ENCODE peak calls at places on chromosomes 11 and 22, in four cellular contexts. One of them, this sample, is unnamed.
A peak's percentile ranks its signal among the peaks of the same experiment; 100 is the strongest.

GRCh38 chr11:131186629-131187075 is 183.8 kb upstream of the NTM start:
- DNase-seq in HCT116: no peak
- DNase-seq in A549: no peak
- DNase-seq in IMR-90: no peak
- DNase-seq in this sample: peak; percentile 61

GRCh38 chr11:13013054-13013488 is 4.0 kb downstream of the RASSF10 start:
- DNase-seq in HCT116: no peak
- DNase-seq in A549: peak; percentile 19
- DNase-seq in IMR-90: no peak
- DNase-seq in this sample: no peak

GRCh38 chr11:41319434-41319833 is 140.0 kb downstream of the LRRC4C start:
- DNase-seq in HCT116: no peak
- DNase-seq in A549: no peak
- DNase-seq in IMR-90: no peak
- DNase-seq in this sample: no peak

GRCh38 chr11:57429946-57430345 is 3.0 kb upstream of the SLC43A3 start:
- DNase-seq in HCT116: no peak
- DNase-seq in A549: no peak
- DNase-seq in IMR-90: no peak
- DNase-seq in this sample: no peak

GRCh38 chr22:48254311-48254873 is 1491.9 kb downstream of the TBC1D22A start:
- DNase-seq in HCT116: no peak
- DNase-seq in A549: peak; percentile 20
- DNase-seq in IMR-90: no peak
- DNase-seq in this sample: no peak

GRCh38 chr11:61551630-61552029 is 29.2 kb downstream of the SYT7 start:
- DNase-seq in HCT116: peak; percentile 34
- DNase-seq in A549: peak; percentile 42
- DNase-seq in IMR-90: peak; percentile 50
- DNase-seq in this sample: no peak

GRCh38 chr22:43388420-43388851 is 23.4 kb upstream of the MPPED1 start:
- DNase-seq in HCT116: peak; percentile 41
- DNase-seq in A549: peak; percentile 69
- DNase-seq in IMR-90: peak; percentile 45
- DNase-seq in this sample: no peak

GRCh38 chr11:32960553-32961164 is 55.0 kb upstream of the DEPDC7 start:
- DNase-seq in HCT116: peak; percentile 28
- DNase-seq in A549: peak; percentile 63
- DNase-seq in IMR-90: peak; percentile 71
- DNase-seq in this sample: no peak

GRCh38 chr11:78228467-78228866 is 39.7 kb downstream of the USP35 start:
- DNase-seq in HCT116: peak; percentile 32
- DNase-seq in A549: peak; percentile 60
- DNase-seq in IMR-90: peak; percentile 55
- DNase-seq in this sample: no peak

GRCh38 chr11:122729139-122729538 is 73.6 kb downstream of the UBASH3B start:
- DNase-seq in HCT116: no peak
- DNase-seq in A549: no peak
- DNase-seq in IMR-90: no peak
- DNase-seq in this sample: no peak

GRCh38 chr22:19045094-19045493 is 77.1 kb downstream of the DGCR2 start:
- DNase-seq in HCT116: no peak
- DNase-seq in A549: no peak
- DNase-seq in IMR-90: peak; percentile 8
- DNase-seq in this sample: no peak

GRCh38 chr11:108882211-108882831 is 217.5 kb downstream of the DDX10 start:
- DNase-seq in HCT116: no peak
- DNase-seq in A549: no peak
- DNase-seq in IMR-90: no peak
- DNase-seq in this sample: no peak

GRCh38 chr11:132631956-132632355 is 900.3 kb downstream of the OPCML start:
- DNase-seq in HCT116: no peak
- DNase-seq in A549: no peak
- DNase-seq in IMR-90: peak; percentile 8
- DNase-seq in this sample: no peak

GRCh38 chr11:69899957-69900821 is 81.0 kb upstream of the FGF3 start:
- DNase-seq in HCT116: no peak
- DNase-seq in A549: peak; percentile 56
- DNase-seq in IMR-90: no peak
- DNase-seq in this sample: no peak

GRCh38 chr11:8732276-8732675 is 49.7 kb downstream of the RPL27A start:
- DNase-seq in HCT116: no peak
- DNase-seq in A549: no peak
- DNase-seq in IMR-90: no peak
- DNase-seq in this sample: no peak

GRCh38 chr22:49751318-49751967 is 76.2 kb downstream of the BRD1 start:
- DNase-seq in HCT116: no peak
- DNase-seq in A549: no peak
- DNase-seq in IMR-90: no peak
- DNase-seq in this sample: no peak

GRCh38 chr11:12542186-12542935 is 131.9 kb upstream of the TEAD1 start:
- DNase-seq in HCT116: no peak
- DNase-seq in A549: no peak
- DNase-seq in IMR-90: no peak
- DNase-seq in this sample: peak; percentile 39

GRCh38 chr22:44430716-44431115 is 67.3 kb downstream of the RTL6 start:
- DNase-seq in HCT116: no peak
- DNase-seq in A549: no peak
- DNase-seq in IMR-90: no peak
- DNase-seq in this sample: no peak

GRCh38 chr22:39097098-39098020 is at the start of gene APOBEC3H:
- DNase-seq in HCT116: peak; percentile 16
- DNase-seq in A549: no peak
- DNase-seq in IMR-90: no peak
- DNase-seq in this sample: no peak

GRCh38 chr11:107442715-107443215 is 14.9 kb downstream of the CWF19L2 start:
- DNase-seq in HCT116: no peak
- DNase-seq in A549: no peak
- DNase-seq in IMR-90: no peak
- DNase-seq in this sample: no peak

GRCh38 chr11:36372101-36372767 is 76.1 kb downstream of the PRR5L start:
- DNase-seq in HCT116: no peak
- DNase-seq in A549: peak; percentile 28
- DNase-seq in IMR-90: peak; percentile 81
- DNase-seq in this sample: no peak

GRCh38 chr22:48846200-48846599 is 981.5 kb downstream of the BRD1 start:
- DNase-seq in HCT116: no peak
- DNase-seq in A549: no peak
- DNase-seq in IMR-90: no peak
- DNase-seq in this sample: no peak

GRCh38 chr11:132131962-132132361 is 761.5 kb downstream of the NTM start:
- DNase-seq in HCT116: no peak
- DNase-seq in A549: no peak
- DNase-seq in IMR-90: no peak
- DNase-seq in this sample: no peak

GRCh38 chr11:70066628-70067027 is 11.5 kb upstream of the ANO1 start:
- DNase-seq in HCT116: no peak
- DNase-seq in A549: no peak
- DNase-seq in IMR-90: no peak
- DNase-seq in this sample: no peak

GRCh38 chr22:32331918-32332725 is 25.5 kb upstream of the RFPL3 start:
- DNase-seq in HCT116: no peak
- DNase-seq in A549: no peak
- DNase-seq in IMR-90: no peak
- DNase-seq in this sample: no peak

GRCh38 chr11:32353884-32354283 is 81.5 kb downstream of the WT1 start:
- DNase-seq in HCT116: no peak
- DNase-seq in A549: no peak
- DNase-seq in IMR-90: no peak
- DNase-seq in this sample: no peak

GRCh38 chr11:111846640-111847039 is 24.7 kb downstream of the ALG9 start:
- DNase-seq in HCT116: no peak
- DNase-seq in A549: no peak
- DNase-seq in IMR-90: peak; percentile 92
- DNase-seq in this sample: no peak

GRCh38 chr11:65414776-65415498 is 7.7 kb upstream of the NEAT1 start:
- DNase-seq in HCT116: no peak
- DNase-seq in A549: no peak
- DNase-seq in IMR-90: peak; percentile 39
- DNase-seq in this sample: no peak

GRCh38 chr11:108501396-108501795 is 3.2 kb upstream of the POGLUT3 start:
- DNase-seq in HCT116: no peak
- DNase-seq in A549: no peak
- DNase-seq in IMR-90: peak; percentile 26
- DNase-seq in this sample: no peak

GRCh38 chr11:55714982-55715888 is 53.2 kb downstream of the OR4C6 start:
- DNase-seq in HCT116: no peak
- DNase-seq in A549: peak; percentile 19
- DNase-seq in IMR-90: no peak
- DNase-seq in this sample: peak; percentile 78

GRCh38 chr11:112241486-112241885 is 15.3 kb downstream of the PTS start:
- DNase-seq in HCT116: no peak
- DNase-seq in A549: no peak
- DNase-seq in IMR-90: peak; percentile 85
- DNase-seq in this sample: no peak

GRCh38 chr11:115581871-115582639 is 77.8 kb upstream of the CADM1 start:
- DNase-seq in HCT116: no peak
- DNase-seq in A549: peak; percentile 9
- DNase-seq in IMR-90: peak; percentile 5
- DNase-seq in this sample: no peak

GRCh38 chr11:35605691-35606090 is 12.6 kb upstream of the FJX1 start:
- DNase-seq in HCT116: no peak
- DNase-seq in A549: no peak
- DNase-seq in IMR-90: peak; percentile 59
- DNase-seq in this sample: no peak

GRCh38 chr22:19419086-19419463 is 12.5 kb downstream of the HIRA start:
- DNase-seq in HCT116: no peak
- DNase-seq in A549: no peak
- DNase-seq in IMR-90: no peak
- DNase-seq in this sample: no peak

GRCh38 chr11:9914064-9914463 is 250.2 kb downstream of the SWAP70 start:
- DNase-seq in HCT116: no peak
- DNase-seq in A549: no peak
- DNase-seq in IMR-90: no peak
- DNase-seq in this sample: no peak

DNA sequence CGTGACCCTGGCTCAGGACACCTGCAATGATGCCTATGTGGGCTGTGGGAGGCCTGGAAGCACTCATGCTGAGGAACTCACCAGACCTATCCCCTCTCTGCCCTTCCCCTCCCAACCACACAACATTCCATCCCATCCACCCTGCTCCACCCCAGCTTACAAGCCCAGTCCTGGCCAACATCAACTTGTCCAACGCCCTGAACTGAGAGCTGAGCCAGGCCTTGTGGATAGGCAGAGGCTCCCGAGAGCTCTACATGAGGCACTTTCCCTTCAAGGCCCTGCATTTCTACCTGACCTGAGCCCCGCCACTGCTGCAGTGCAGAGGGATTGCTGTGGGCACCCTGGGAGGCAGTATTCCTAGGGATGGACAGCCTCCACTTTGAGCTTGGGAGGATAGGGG is 112.4 kb downstream of the PDE2A start:
- DNase-seq in HCT116: no peak
- DNase-seq in A549: no peak
- DNase-seq in IMR-90: no peak
- DNase-seq in this sample: no peak
- TF ChIP-seq RAD21 in HCT116: no peak
- TF ChIP-seq RAD21 in A549: no peak
- TF ChIP-seq RAD21 in IMR-90: no peak
- TF ChIP-seq RAD21 in this sample: no peak

DNA sequence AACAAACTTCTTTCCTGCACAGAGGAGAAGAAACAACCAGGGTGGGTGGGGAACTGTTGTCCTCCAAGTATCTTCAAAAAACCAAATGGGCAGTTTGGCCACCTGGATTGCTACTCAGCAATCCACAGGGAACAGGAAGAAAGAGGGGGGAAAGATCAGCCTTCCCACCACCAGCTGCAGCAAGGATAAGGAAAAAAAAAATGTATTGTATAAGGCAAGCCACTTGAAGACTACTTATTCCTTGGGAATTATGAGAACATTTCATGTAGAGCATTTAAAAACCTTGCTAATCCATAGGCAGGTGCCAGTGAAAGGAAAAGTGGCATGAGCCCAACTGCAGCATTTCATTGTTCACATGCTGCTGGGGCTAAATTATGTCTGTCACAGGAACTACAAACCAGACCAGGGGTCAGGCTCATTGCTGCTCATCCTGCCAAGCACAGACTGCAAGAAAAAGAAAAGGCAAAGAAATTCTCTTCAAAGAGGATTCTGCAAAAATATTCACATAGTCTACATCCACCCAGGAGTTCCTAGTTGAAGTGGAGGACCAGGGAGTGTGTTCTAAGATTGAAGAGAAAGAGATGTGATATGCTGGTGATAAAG is 2.2 kb downstream of the RAB30 start:
- DNase-seq in HCT116: no peak
- DNase-seq in A549: no peak
- DNase-seq in IMR-90: no peak
- DNase-seq in this sample: no peak
- TF ChIP-seq RAD21 in HCT116: no peak
- TF ChIP-seq RAD21 in A549: no peak
- TF ChIP-seq RAD21 in IMR-90: no peak
- TF ChIP-seq RAD21 in this sample: no peak

DNA sequence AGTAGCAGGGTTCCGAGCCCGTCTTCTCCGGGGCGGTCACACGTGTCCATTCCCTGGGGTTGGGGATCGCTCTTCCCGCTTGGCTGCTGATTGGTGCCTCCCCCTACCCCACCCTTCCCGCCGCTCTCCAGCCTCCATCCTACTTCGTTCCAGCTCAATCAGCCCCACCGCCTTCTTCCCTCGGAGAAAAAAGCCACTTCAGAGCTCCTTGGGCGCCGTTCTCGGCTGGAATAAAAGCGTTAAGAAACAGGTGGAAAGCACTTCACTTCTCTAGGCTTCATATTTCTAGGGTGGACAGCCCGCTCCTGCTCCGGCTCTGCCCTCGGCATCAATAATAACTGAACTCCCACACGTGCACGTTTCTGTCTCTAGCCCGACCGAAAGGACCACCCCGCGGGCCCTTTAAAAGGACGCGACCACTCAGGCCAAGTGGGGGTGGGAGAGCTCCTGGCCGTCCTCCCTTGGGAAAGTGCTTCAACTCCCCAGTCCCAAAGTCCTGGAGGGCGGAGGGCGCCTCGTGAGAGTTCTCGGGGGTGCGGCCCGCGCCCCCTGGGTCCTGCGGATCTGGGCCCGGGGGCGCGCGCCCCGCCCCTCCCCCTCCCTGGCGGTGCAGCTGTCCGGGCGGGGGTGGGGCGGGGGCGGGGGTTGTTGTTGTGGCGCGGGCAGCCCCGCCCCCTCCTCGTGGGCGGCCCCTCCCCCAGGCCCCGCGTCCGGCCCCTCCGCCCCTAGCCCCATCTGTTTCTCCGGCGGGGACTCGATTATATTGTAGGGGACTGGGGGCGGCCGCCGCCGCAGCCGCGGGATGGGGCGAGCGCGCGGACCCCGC is at the start of gene CECR2:
- DNase-seq in HCT116: peak; percentile 34
- DNase-seq in A549: peak; percentile 21
- DNase-seq in IMR-90: no peak
- DNase-seq in this sample: peak; percentile 60
- TF ChIP-seq RAD21 in HCT116: no peak
- TF ChIP-seq RAD21 in A549: no peak
- TF ChIP-seq RAD21 in IMR-90: no peak
- TF ChIP-seq RAD21 in this sample: no peak

GRCh38 chr11:15613231-15613630 is 498.5 kb downstream of the INSC start:
- DNase-seq in HCT116: no peak
- DNase-seq in A549: no peak
- DNase-seq in IMR-90: peak; percentile 7
- DNase-seq in this sample: no peak
- TF ChIP-seq RAD21 in HCT116: no peak
- TF ChIP-seq RAD21 in A549: no peak
- TF ChIP-seq RAD21 in IMR-90: no peak
- TF ChIP-seq RAD21 in this sample: no peak